ENCODE peak calls at places on chromosomes 6 and 20, in five cellular contexts. One of them, this sample, is unnamed.

GRCh38 chr20:36501367-36502006 is 39.8 kb upstream of the MYL9 start:
- DNase-seq in breast epithelium: no peak
- DNase-seq in effector memory CD4-positive, alpha-beta T cell: no peak
- DNase-seq in fibroblast of lung: no peak
- DNase-seq in neuronal stem cell: no peak
- DNase-seq in this sample: no peak

GRCh38 chr6:24658573-24659511 is 7.9 kb downstream of the TDP2 start:
- DNase-seq in breast epithelium: no peak
- DNase-seq in effector memory CD4-positive, alpha-beta T cell: no peak
- DNase-seq in fibroblast of lung: peak; percentile 89
- DNase-seq in neuronal stem cell: no peak
- DNase-seq in this sample: no peak

GRCh38 chr6:21381336-21381963 is 212.1 kb upstream of the SOX4 start:
- DNase-seq in breast epithelium: no peak
- DNase-seq in effector memory CD4-positive, alpha-beta T cell: no peak
- DNase-seq in fibroblast of lung: peak; percentile 51
- DNase-seq in neuronal stem cell: no peak
- DNase-seq in this sample: no peak

GRCh38 chr6:106510090-106510970 is 119.0 kb downstream of the RTN4IP1 start:
- DNase-seq in breast epithelium: peak; percentile 66
- DNase-seq in effector memory CD4-positive, alpha-beta T cell: peak; percentile 60
- DNase-seq in fibroblast of lung: peak; percentile 59
- DNase-seq in neuronal stem cell: peak; percentile 31
- DNase-seq in this sample: no peak

GRCh38 chr6:44775121-44775520 is 387.6 kb downstream of the CDC5L start:
- DNase-seq in breast epithelium: no peak
- DNase-seq in effector memory CD4-positive, alpha-beta T cell: no peak
- DNase-seq in fibroblast of lung: no peak
- DNase-seq in neuronal stem cell: no peak
- DNase-seq in this sample: no peak

GRCh38 chr6:148959008-148959407 is 212.2 kb downstream of the UST start:
- DNase-seq in breast epithelium: no peak
- DNase-seq in effector memory CD4-positive, alpha-beta T cell: no peak
- DNase-seq in fibroblast of lung: no peak
- DNase-seq in neuronal stem cell: no peak
- DNase-seq in this sample: no peak

GRCh38 chr6:2259002-2259494 is 13.6 kb upstream of the GMDS start:
- DNase-seq in breast epithelium: no peak
- DNase-seq in effector memory CD4-positive, alpha-beta T cell: no peak
- DNase-seq in fibroblast of lung: no peak
- DNase-seq in neuronal stem cell: no peak
- DNase-seq in this sample: no peak

GRCh38 chr6:30830438-30830837 is 53.9 kb upstream of the DDR1 start:
- DNase-seq in breast epithelium: no peak
- DNase-seq in effector memory CD4-positive, alpha-beta T cell: no peak
- DNase-seq in fibroblast of lung: no peak
- DNase-seq in neuronal stem cell: no peak
- DNase-seq in this sample: no peak

GRCh38 chr6:106509420-106510089 is 119.7 kb downstream of the RTN4IP1 start:
- DNase-seq in breast epithelium: no peak
- DNase-seq in effector memory CD4-positive, alpha-beta T cell: no peak
- DNase-seq in fibroblast of lung: peak; percentile 43
- DNase-seq in neuronal stem cell: peak; percentile 14
- DNase-seq in this sample: no peak

GRCh38 chr6:146027586-146028249 is 1.1 kb upstream of the GRM1 start:
- DNase-seq in breast epithelium: no peak
- DNase-seq in effector memory CD4-positive, alpha-beta T cell: no peak
- DNase-seq in fibroblast of lung: no peak
- DNase-seq in neuronal stem cell: peak; percentile 36
- DNase-seq in this sample: no peak

GRCh38 chr6:225121-225721 is 67.1 kb upstream of the DUSP22 start:
- DNase-seq in breast epithelium: no peak
- DNase-seq in effector memory CD4-positive, alpha-beta T cell: peak; percentile 34
- DNase-seq in fibroblast of lung: no peak
- DNase-seq in neuronal stem cell: no peak
- DNase-seq in this sample: no peak

GRCh38 chr20:32024683-32025295 is 14.6 kb downstream of the CCM2L start:
- DNase-seq in breast epithelium: no peak
- DNase-seq in effector memory CD4-positive, alpha-beta T cell: no peak
- DNase-seq in fibroblast of lung: no peak
- DNase-seq in neuronal stem cell: no peak
- DNase-seq in this sample: no peak

GRCh38 chr20:5535211-5535756 is 214.9 kb upstream of the SHLD1 start:
- DNase-seq in breast epithelium: no peak
- DNase-seq in effector memory CD4-positive, alpha-beta T cell: no peak
- DNase-seq in fibroblast of lung: peak; percentile 97
- DNase-seq in neuronal stem cell: no peak
- DNase-seq in this sample: no peak

GRCh38 chr6:15901141-15902115 is 227.5 kb upstream of the MYLIP start:
- DNase-seq in breast epithelium: no peak
- DNase-seq in effector memory CD4-positive, alpha-beta T cell: no peak
- DNase-seq in fibroblast of lung: no peak
- DNase-seq in neuronal stem cell: no peak
- DNase-seq in this sample: no peak

GRCh38 chr6:132369526-132369925 is 31.7 kb downstream of the MOXD1 start:
- DNase-seq in breast epithelium: no peak
- DNase-seq in effector memory CD4-positive, alpha-beta T cell: no peak
- DNase-seq in fibroblast of lung: peak; percentile 46
- DNase-seq in neuronal stem cell: no peak
- DNase-seq in this sample: no peak

GRCh38 chr6:15285682-15286294 is 39.9 kb downstream of the JARID2 start:
- DNase-seq in breast epithelium: no peak
- DNase-seq in effector memory CD4-positive, alpha-beta T cell: no peak
- DNase-seq in fibroblast of lung: no peak
- DNase-seq in neuronal stem cell: no peak
- DNase-seq in this sample: no peak

GRCh38 chr6:6006428-6007310 is at the start of gene NRN1:
- DNase-seq in breast epithelium: no peak
- DNase-seq in effector memory CD4-positive, alpha-beta T cell: no peak
- DNase-seq in fibroblast of lung: no peak
- DNase-seq in neuronal stem cell: no peak
- DNase-seq in this sample: no peak

GRCh38 chr6:2220154-2220553 is 25.3 kb downstream of the GMDS start:
- DNase-seq in breast epithelium: no peak
- DNase-seq in effector memory CD4-positive, alpha-beta T cell: no peak
- DNase-seq in fibroblast of lung: no peak
- DNase-seq in neuronal stem cell: no peak
- DNase-seq in this sample: no peak

GRCh38 chr6:31403283-31403989 is at the start of gene MICA:
- DNase-seq in breast epithelium: peak; percentile 94
- DNase-seq in effector memory CD4-positive, alpha-beta T cell: peak; percentile 66
- DNase-seq in fibroblast of lung: peak; percentile 80
- DNase-seq in neuronal stem cell: peak; percentile 90
- DNase-seq in this sample: peak; percentile 90

GRCh38 chr20:3940905-3941304 is 51.7 kb downstream of the PANK2 start:
- DNase-seq in breast epithelium: no peak
- DNase-seq in effector memory CD4-positive, alpha-beta T cell: no peak
- DNase-seq in fibroblast of lung: no peak
- DNase-seq in neuronal stem cell: no peak
- DNase-seq in this sample: no peak

GRCh38 chr6:163162874-163163213 is 251.7 kb upstream of the QKI start:
- DNase-seq in breast epithelium: no peak
- DNase-seq in effector memory CD4-positive, alpha-beta T cell: no peak
- DNase-seq in fibroblast of lung: no peak
- DNase-seq in neuronal stem cell: no peak
- DNase-seq in this sample: no peak

GRCh38 chr6:142523485-142523884 is 221.7 kb downstream of the ADGRG6 start:
- DNase-seq in breast epithelium: no peak
- DNase-seq in effector memory CD4-positive, alpha-beta T cell: no peak
- DNase-seq in fibroblast of lung: peak; percentile 76
- DNase-seq in neuronal stem cell: no peak
- DNase-seq in this sample: no peak

GRCh38 chr6:35400901-35401311 is 51.2 kb upstream of the FANCE start:
- DNase-seq in breast epithelium: no peak
- DNase-seq in effector memory CD4-positive, alpha-beta T cell: no peak
- DNase-seq in fibroblast of lung: no peak
- DNase-seq in neuronal stem cell: no peak
- DNase-seq in this sample: no peak

GRCh38 chr20:2137552-2138201 is 36.0 kb downstream of the STK35 start:
- DNase-seq in breast epithelium: no peak
- DNase-seq in effector memory CD4-positive, alpha-beta T cell: no peak
- DNase-seq in fibroblast of lung: peak; percentile 22
- DNase-seq in neuronal stem cell: no peak
- DNase-seq in this sample: no peak

GRCh38 chr6:166929534-166930189 is 26.7 kb downstream of the RNASET2 start:
- DNase-seq in breast epithelium: no peak
- DNase-seq in effector memory CD4-positive, alpha-beta T cell: no peak
- DNase-seq in fibroblast of lung: no peak
- DNase-seq in neuronal stem cell: no peak
- DNase-seq in this sample: no peak

DNA sequence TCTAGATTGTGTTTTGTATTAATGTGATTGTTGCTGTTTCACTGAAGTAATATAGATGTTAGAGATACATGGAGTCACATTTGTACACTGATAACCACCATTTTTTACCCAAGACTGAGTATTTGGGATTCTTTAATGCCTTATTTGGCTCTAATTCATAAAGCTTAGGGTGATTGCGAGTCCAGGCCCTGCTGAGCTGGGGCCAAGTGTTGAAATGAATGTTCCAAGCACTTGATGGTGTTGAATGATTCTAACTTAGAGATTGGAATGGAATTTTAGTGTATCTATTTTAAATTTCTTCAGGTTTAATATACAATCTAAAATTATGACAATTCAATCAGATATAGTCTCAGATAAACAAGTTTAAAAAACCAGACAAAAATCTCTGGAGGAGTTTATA is 329.4 kb upstream of the SLC35B3 start:
- DNase-seq in breast epithelium: no peak
- DNase-seq in effector memory CD4-positive, alpha-beta T cell: no peak
- DNase-seq in fibroblast of lung: no peak
- DNase-seq in neuronal stem cell: no peak
- DNase-seq in this sample: no peak
- H3K27ac ChIP-seq in breast epithelium: no peak overlapping the region
- H3K27ac ChIP-seq in effector memory CD4-positive, alpha-beta T cell: no peak overlapping the region
- H3K27ac ChIP-seq in fibroblast of lung: no peak overlapping the region
- H3K27ac ChIP-seq in neuronal stem cell: no peak overlapping the region
- H3K27ac ChIP-seq in this sample: no peak overlapping the region

DNA sequence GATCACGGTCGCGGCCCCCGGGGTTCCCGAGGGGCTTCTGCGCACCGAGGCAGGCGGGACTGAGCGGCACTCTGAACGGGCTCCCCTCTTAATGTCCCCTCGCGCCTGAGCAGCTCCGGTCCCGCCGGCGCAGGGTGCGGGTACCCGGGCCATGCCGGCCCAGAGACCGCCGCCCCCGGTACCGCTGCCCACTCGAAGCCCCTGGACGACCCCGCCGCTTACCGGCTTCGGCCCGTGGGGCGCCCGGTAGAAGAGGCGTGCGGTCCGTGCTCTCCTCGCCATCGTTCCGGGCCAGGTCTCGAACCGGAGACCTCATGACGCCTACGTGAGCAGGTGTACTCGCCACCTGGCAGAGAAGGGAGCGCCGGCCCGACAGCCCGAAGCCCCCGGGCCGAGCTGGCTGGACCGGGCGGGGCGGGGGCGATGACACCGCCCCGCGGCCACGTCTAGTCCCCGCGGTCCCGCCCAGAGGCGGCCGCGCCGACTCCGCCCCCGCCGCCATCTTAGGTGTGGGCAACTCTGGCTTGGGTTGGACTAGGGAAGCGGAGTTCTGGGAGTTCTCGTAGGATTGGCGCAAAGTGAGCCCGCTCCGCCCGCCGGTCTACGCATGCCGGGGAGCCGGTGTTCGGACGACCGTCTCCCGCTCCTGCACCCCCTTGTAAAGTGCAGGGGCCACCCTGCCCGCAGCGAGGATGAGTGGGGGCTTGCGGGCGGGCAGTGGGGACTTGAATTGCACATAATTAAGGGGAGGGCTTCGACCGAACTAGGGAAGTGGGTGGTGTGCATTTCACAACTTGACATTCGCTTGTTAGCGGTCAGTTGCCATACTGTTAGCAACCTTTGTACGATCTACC is at the start of gene SLC17A5:
- DNase-seq in breast epithelium: peak; percentile 93
- DNase-seq in effector memory CD4-positive, alpha-beta T cell: peak; percentile 90
- DNase-seq in fibroblast of lung: peak; percentile 93
- DNase-seq in neuronal stem cell: peak; percentile 89
- DNase-seq in this sample: no peak
- H3K27ac ChIP-seq in breast epithelium: peak within 1 kb of the TSS; percentile 97
- H3K27ac ChIP-seq in effector memory CD4-positive, alpha-beta T cell: peak within 1 kb of the TSS; percentile 99
- H3K27ac ChIP-seq in fibroblast of lung: peak within 1 kb of the TSS; percentile 71
- H3K27ac ChIP-seq in neuronal stem cell: peak within 1 kb of the TSS; percentile 63
- H3K27ac ChIP-seq in this sample: no peak within 1 kb of the TSS

GRCh38 chr6:137879301-137879700 is 12.2 kb downstream of the TNFAIP3 start:
- DNase-seq in breast epithelium: no peak
- DNase-seq in effector memory CD4-positive, alpha-beta T cell: no peak
- DNase-seq in fibroblast of lung: no peak
- DNase-seq in neuronal stem cell: no peak
- DNase-seq in this sample: no peak

GRCh38 chr6:137877113-137877512 is 10.1 kb downstream of the TNFAIP3 start:
- DNase-seq in breast epithelium: no peak
- DNase-seq in effector memory CD4-positive, alpha-beta T cell: no peak
- DNase-seq in fibroblast of lung: no peak
- DNase-seq in neuronal stem cell: no peak
- DNase-seq in this sample: no peak

GRCh38 chr6:137879885-137880430 is 12.9 kb downstream of the TNFAIP3 start:
- DNase-seq in breast epithelium: no peak
- DNase-seq in effector memory CD4-positive, alpha-beta T cell: no peak
- DNase-seq in fibroblast of lung: no peak
- DNase-seq in neuronal stem cell: no peak
- DNase-seq in this sample: no peak

GRCh38 chr6:137878070-137878809 is 11.2 kb downstream of the TNFAIP3 start:
- DNase-seq in breast epithelium: no peak
- DNase-seq in effector memory CD4-positive, alpha-beta T cell: no peak
- DNase-seq in fibroblast of lung: peak; percentile 18
- DNase-seq in neuronal stem cell: no peak
- DNase-seq in this sample: no peak

GRCh38 chr6:137878810-137879285 is 11.8 kb downstream of the TNFAIP3 start:
- DNase-seq in breast epithelium: no peak
- DNase-seq in effector memory CD4-positive, alpha-beta T cell: no peak
- DNase-seq in fibroblast of lung: no peak
- DNase-seq in neuronal stem cell: peak; percentile 51
- DNase-seq in this sample: peak; percentile 50
- H3K27ac ChIP-seq in breast epithelium: peak overlapping the region; percentile 42
- H3K27ac ChIP-seq in effector memory CD4-positive, alpha-beta T cell: no peak overlapping the region
- H3K27ac ChIP-seq in fibroblast of lung: peak overlapping the region; percentile 23
- H3K27ac ChIP-seq in neuronal stem cell: no peak overlapping the region
- H3K27ac ChIP-seq in this sample: no peak overlapping the region

DNA sequence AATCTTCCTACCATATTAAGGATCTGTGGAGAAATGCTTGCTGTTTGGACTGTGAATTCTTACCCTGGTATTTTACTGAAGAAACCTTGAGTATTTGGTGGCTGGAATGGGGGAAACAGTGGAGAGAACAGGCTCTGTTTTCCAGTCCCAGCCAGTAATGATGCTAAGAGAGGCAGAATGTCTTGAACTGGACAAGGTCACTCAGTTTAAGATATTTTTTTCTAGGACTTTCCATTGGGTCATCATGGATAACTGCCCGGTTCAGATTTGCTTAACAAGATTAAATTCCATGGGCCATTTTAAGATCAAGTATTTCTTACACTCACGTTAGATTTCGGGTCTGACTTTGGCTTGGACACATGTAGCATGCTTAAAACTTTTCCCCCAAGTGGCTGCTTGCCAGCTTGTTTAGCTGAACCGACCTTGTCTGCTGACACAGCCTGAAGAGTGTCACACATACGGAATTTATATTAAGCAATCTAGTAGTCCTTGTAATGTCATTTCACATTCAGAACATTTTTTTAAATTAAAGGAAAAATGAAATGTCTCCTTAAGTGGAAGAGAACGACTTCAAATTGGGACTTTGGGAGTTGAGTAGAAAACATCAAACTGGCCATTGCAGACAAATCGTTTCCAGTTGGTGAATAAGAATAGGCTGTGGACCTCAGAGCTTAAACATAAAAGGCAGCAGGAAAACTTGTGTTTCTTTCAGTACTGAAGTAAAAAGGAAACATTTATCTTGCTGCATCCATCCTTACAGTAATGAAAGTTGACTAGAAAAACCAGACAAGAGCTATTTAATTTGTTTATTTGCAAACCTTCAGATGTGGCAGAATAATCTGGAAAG is 28.9 kb downstream of the ARMC2 start:
- DNase-seq in breast epithelium: no peak
- DNase-seq in effector memory CD4-positive, alpha-beta T cell: no peak
- DNase-seq in fibroblast of lung: peak; percentile 90
- DNase-seq in neuronal stem cell: no peak
- DNase-seq in this sample: no peak
- H3K27ac ChIP-seq in breast epithelium: peak overlapping the region; percentile 67
- H3K27ac ChIP-seq in effector memory CD4-positive, alpha-beta T cell: no peak overlapping the region
- H3K27ac ChIP-seq in fibroblast of lung: peak overlapping the region; percentile 30
- H3K27ac ChIP-seq in neuronal stem cell: no peak overlapping the region
- H3K27ac ChIP-seq in this sample: no peak overlapping the region

This sample was measured in iPS DF 6.9.